ENCODE peak calls at places on chromosomes 3 and 15, in five cellular contexts. U is stimulated activated CD8-positive, alpha-beta memory T cell treated with anti-CD3 and anti-CD28 coated beads, Interleukin-7, amount 100 ng/mL, for 24 hours; B is heart right ventricle; Y is posterior vena cava; J is fibroblast of the aortic adventitia. Z is an unnamed sample.

GRCh38 chr3:159936541-159936940 is 52.1 kb upstream of the IL12A start:
- DNase-seq in Y (no peak), J (peak), B (no peak), U (no peak), Z (no peak)

GRCh38 chr3:13937131-13937530 is 57.3 kb upstream of the WNT7A start:
- DNase-seq in J (no peak), B (no peak), U (no peak), Y (no peak), Z (no peak)

GRCh38 chr15:33256874-33257273 is 53.9 kb upstream of the RYR3 start:
- DNase-seq in B (no peak), Y (no peak), U (no peak), J (no peak), Z (no peak)

GRCh38 chr3:128400683-128401082 is 66.0 kb downstream of the DNAJB8 start:
- DNase-seq in J (no peak), B (no peak), U (no peak), Y (no peak), Z (no peak)

GRCh38 chr3:194276768-194277546 is 74.2 kb downstream of the CPN2 start:
- DNase-seq in J (peak), U (no peak), Y (no peak), B (peak), Z (no peak)

GRCh38 chr15:100727291-100727851 is 125.0 kb downstream of the ASB7 start:
- DNase-seq in U (no peak), Y (no peak), B (no peak), J (no peak), Z (no peak)

GRCh38 chr3:9600597-9600996 is 47.0 kb upstream of the LHFPL4 start:
- DNase-seq in B (peak), Y (no peak), U (peak), J (no peak), Z (no peak)

GRCh38 chr15:78105541-78106241 is 13.3 kb downstream of the SH2D7 start:
- DNase-seq in Y (no peak), U (no peak), J (no peak), B (no peak), Z (no peak)

GRCh38 chr3:23590874-23591273 is 214.9 kb upstream of the UBE2E1 start:
- DNase-seq in U (no peak), J (no peak), B (no peak), Y (no peak), Z (no peak)

GRCh38 chr15:40112789-40113188 is 4.1 kb upstream of the BMF start:
- DNase-seq in Y (no peak), B (no peak), U (no peak), J (no peak), Z (no peak)

GRCh38 chr3:38986901-38987300 is 64.8 kb downstream of the SCN11A start:
- DNase-seq in Y (no peak), U (no peak), B (no peak), J (no peak), Z (no peak)

GRCh38 chr3:63528325-63529000 is 124.0 kb upstream of the SNTN start:
- DNase-seq in Y (no peak), J (no peak), B (no peak), U (no peak), Z (no peak)

GRCh38 chr3:45417949-45418847 is 29.8 kb downstream of the LARS2 start:
- DNase-seq in B (no peak), Y (no peak), U (no peak), J (no peak), Z (no peak)

GRCh38 chr15:49155834-49156627 is 632 bp upstream of the COPS2 start:
- DNase-seq in B (no peak), J (peak), Y (no peak), U (no peak), Z (no peak)

GRCh38 chr3:72288955-72289707 is 504.2 kb upstream of the PROK2 start:
- DNase-seq in B (no peak), Y (no peak), J (no peak), U (no peak), Z (no peak)

GRCh38 chr3:53680026-53680425 is 166.2 kb downstream of the CHDH start:
- DNase-seq in J (no peak), B (no peak), Y (no peak), U (no peak), Z (no peak)